ENCODE peak calls at places on chromosome 21, in eight cellular contexts. One of them, this sample, is unnamed.

GRCh38 chr21:17763286-17764037 is 55.7 kb downstream of the C21orf91 start:
- DNase-seq in K562: no peak
- DNase-seq in cardiac fibroblast: no peak
- DNase-seq in left lung: no peak
- DNase-seq in astrocyte: no peak
- DNase-seq in CD4-positive, alpha-beta T cell: no peak
- DNase-seq in AG04450: no peak
- DNase-seq in AG04449: no peak
- DNase-seq in this sample: no peak

GRCh38 chr21:33021667-33022066 is 4.1 kb upstream of the OLIG2 start:
- DNase-seq in K562: no peak
- DNase-seq in cardiac fibroblast: no peak
- DNase-seq in left lung: no peak
- DNase-seq in astrocyte: no peak
- DNase-seq in CD4-positive, alpha-beta T cell: no peak
- DNase-seq in AG04450: no peak
- DNase-seq in AG04449: no peak
- DNase-seq in this sample: no peak

GRCh38 chr21:43754948-43755781 is 20.9 kb downstream of the CSTB start:
- DNase-seq in K562: peak; percentile 60
- DNase-seq in cardiac fibroblast: no peak
- DNase-seq in left lung: no peak
- DNase-seq in astrocyte: no peak
- DNase-seq in CD4-positive, alpha-beta T cell: no peak
- DNase-seq in AG04450: no peak
- DNase-seq in AG04449: no peak
- DNase-seq in this sample: no peak

GRCh38 chr21:46613391-46613790 is 8.5 kb upstream of the S100B start:
- DNase-seq in K562: no peak
- DNase-seq in cardiac fibroblast: peak; percentile 21
- DNase-seq in left lung: no peak
- DNase-seq in astrocyte: no peak
- DNase-seq in CD4-positive, alpha-beta T cell: no peak
- DNase-seq in AG04450: no peak
- DNase-seq in AG04449: no peak
- DNase-seq in this sample: no peak

GRCh38 chr21:42489006-42489563 is 6.9 kb downstream of the RSPH1 start:
- DNase-seq in K562: no peak
- DNase-seq in cardiac fibroblast: no peak
- DNase-seq in left lung: no peak
- DNase-seq in astrocyte: no peak
- DNase-seq in CD4-positive, alpha-beta T cell: no peak
- DNase-seq in AG04450: no peak
- DNase-seq in AG04449: no peak
- DNase-seq in this sample: no peak

GRCh38 chr21:32690085-32690484 is 37.7 kb downstream of the SYNJ1 start:
- DNase-seq in K562: no peak
- DNase-seq in cardiac fibroblast: no peak
- DNase-seq in left lung: no peak
- DNase-seq in astrocyte: no peak
- DNase-seq in CD4-positive, alpha-beta T cell: no peak
- DNase-seq in AG04450: no peak
- DNase-seq in AG04449: no peak
- DNase-seq in this sample: no peak

GRCh38 chr21:32021319-32022027 is 148.7 kb downstream of the HUNK start:
- DNase-seq in K562: no peak
- DNase-seq in cardiac fibroblast: no peak
- DNase-seq in left lung: no peak
- DNase-seq in astrocyte: no peak
- DNase-seq in CD4-positive, alpha-beta T cell: no peak
- DNase-seq in AG04450: no peak
- DNase-seq in AG04449: no peak
- DNase-seq in this sample: no peak

GRCh38 chr21:16912075-16912474 is 600.8 kb upstream of the CXADR start:
- DNase-seq in K562: no peak
- DNase-seq in cardiac fibroblast: peak; percentile 51
- DNase-seq in left lung: no peak
- DNase-seq in astrocyte: peak; percentile 84
- DNase-seq in CD4-positive, alpha-beta T cell: no peak
- DNase-seq in AG04450: no peak
- DNase-seq in AG04449: no peak
- DNase-seq in this sample: no peak

GRCh38 chr21:16377857-16378256 is 648.1 kb downstream of the USP25 start:
- DNase-seq in K562: no peak
- DNase-seq in cardiac fibroblast: no peak
- DNase-seq in left lung: no peak
- DNase-seq in astrocyte: peak; percentile 22
- DNase-seq in CD4-positive, alpha-beta T cell: no peak
- DNase-seq in AG04450: no peak
- DNase-seq in AG04449: no peak
- DNase-seq in this sample: no peak

GRCh38 chr21:15433091-15433490 is 296.7 kb upstream of the USP25 start:
- DNase-seq in K562: no peak
- DNase-seq in cardiac fibroblast: no peak
- DNase-seq in left lung: no peak
- DNase-seq in astrocyte: peak; percentile 63
- DNase-seq in CD4-positive, alpha-beta T cell: no peak
- DNase-seq in AG04450: no peak
- DNase-seq in AG04449: no peak
- DNase-seq in this sample: no peak

GRCh38 chr21:29248124-29248523 is 50.6 kb upstream of the BACH1 start:
- DNase-seq in K562: no peak
- DNase-seq in cardiac fibroblast: peak; percentile 47
- DNase-seq in left lung: no peak
- DNase-seq in astrocyte: no peak
- DNase-seq in CD4-positive, alpha-beta T cell: no peak
- DNase-seq in AG04450: no peak
- DNase-seq in AG04449: no peak
- DNase-seq in this sample: no peak

GRCh38 chr21:44760376-44760775 is 41.2 kb downstream of the UBE2G2 start:
- DNase-seq in K562: no peak
- DNase-seq in cardiac fibroblast: no peak
- DNase-seq in left lung: no peak
- DNase-seq in astrocyte: no peak
- DNase-seq in CD4-positive, alpha-beta T cell: no peak
- DNase-seq in AG04450: no peak
- DNase-seq in AG04449: no peak
- DNase-seq in this sample: no peak

GRCh38 chr21:44759628-44760285 is 41.9 kb downstream of the UBE2G2 start:
- DNase-seq in K562: no peak
- DNase-seq in cardiac fibroblast: no peak
- DNase-seq in left lung: no peak
- DNase-seq in astrocyte: no peak
- DNase-seq in CD4-positive, alpha-beta T cell: no peak
- DNase-seq in AG04450: no peak
- DNase-seq in AG04449: no peak
- DNase-seq in this sample: peak; percentile 19

GRCh38 chr21:44762221-44763049 is 39.2 kb downstream of the UBE2G2 start:
- DNase-seq in K562: no peak
- DNase-seq in cardiac fibroblast: no peak
- DNase-seq in left lung: no peak
- DNase-seq in astrocyte: no peak
- DNase-seq in CD4-positive, alpha-beta T cell: no peak
- DNase-seq in AG04450: no peak
- DNase-seq in AG04449: no peak
- DNase-seq in this sample: no peak

GRCh38 chr21:44761747-44762208 is 39.8 kb downstream of the UBE2G2 start:
- DNase-seq in K562: no peak
- DNase-seq in cardiac fibroblast: no peak
- DNase-seq in left lung: no peak
- DNase-seq in astrocyte: no peak
- DNase-seq in CD4-positive, alpha-beta T cell: no peak
- DNase-seq in AG04450: no peak
- DNase-seq in AG04449: no peak
- DNase-seq in this sample: no peak

DNA sequence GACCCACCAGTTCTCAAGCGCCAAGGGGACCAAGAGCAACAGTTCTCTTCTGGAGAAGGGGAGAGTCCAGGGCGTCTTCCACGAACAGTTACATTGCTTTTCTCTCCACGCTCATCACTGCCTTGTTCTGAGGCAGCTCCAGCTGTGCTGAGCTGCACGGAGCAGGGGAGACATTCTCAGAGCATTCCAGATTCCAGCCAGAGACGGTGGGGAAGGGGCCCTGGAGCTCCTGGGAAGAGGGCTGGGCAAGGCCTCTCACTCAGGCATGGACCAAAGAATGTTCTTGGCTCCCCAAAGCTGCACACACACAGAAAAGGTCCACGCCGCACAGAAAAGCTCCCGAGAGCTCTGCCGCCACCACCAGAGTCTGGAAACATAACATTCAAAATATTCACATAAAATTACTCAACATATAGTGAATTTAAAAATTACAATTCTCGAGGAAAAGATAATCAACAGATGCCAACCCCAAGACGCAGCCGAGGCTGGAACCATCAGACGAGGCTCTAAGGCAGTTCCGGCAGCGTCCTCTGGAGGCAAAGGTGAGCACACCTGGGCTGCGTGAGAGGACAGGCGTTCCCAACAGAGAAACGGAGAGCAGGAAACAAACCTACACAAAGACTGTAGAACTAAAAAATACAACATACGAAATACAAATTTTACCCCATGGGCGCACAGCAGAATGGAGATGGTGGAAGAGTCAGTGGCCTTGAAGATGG is 40.5 kb downstream of the UBE2G2 start:
- DNase-seq in K562: no peak
- DNase-seq in cardiac fibroblast: no peak
- DNase-seq in left lung: no peak
- DNase-seq in astrocyte: no peak
- DNase-seq in CD4-positive, alpha-beta T cell: peak; percentile 11
- DNase-seq in AG04450: no peak
- DNase-seq in AG04449: no peak
- DNase-seq in this sample: no peak
- TF ChIP-seq CTCF in K562: peak; percentile 66
- TF ChIP-seq CTCF in cardiac fibroblast: peak; percentile 29
- TF ChIP-seq CTCF in left lung: no peak
- TF ChIP-seq CTCF in astrocyte: no peak
- TF ChIP-seq CTCF in CD4-positive, alpha-beta T cell: peak; percentile 30
- TF ChIP-seq CTCF in AG04450: peak; percentile 29
- TF ChIP-seq CTCF in AG04449: no peak
- TF ChIP-seq CTCF in this sample: no peak

GRCh38 chr21:39373634-39374033 is 24.7 kb upstream of the HMGN1 start:
- DNase-seq in K562: no peak
- DNase-seq in cardiac fibroblast: peak; percentile 56
- DNase-seq in left lung: no peak
- DNase-seq in astrocyte: peak; percentile 35
- DNase-seq in CD4-positive, alpha-beta T cell: no peak
- DNase-seq in AG04450: no peak
- DNase-seq in AG04449: no peak
- DNase-seq in this sample: no peak
- TF ChIP-seq CTCF in K562: peak; percentile 40
- TF ChIP-seq CTCF in cardiac fibroblast: peak; percentile 37
- TF ChIP-seq CTCF in left lung: no peak
- TF ChIP-seq CTCF in astrocyte: peak; percentile 18
- TF ChIP-seq CTCF in CD4-positive, alpha-beta T cell: no peak
- TF ChIP-seq CTCF in AG04450: peak; percentile 33
- TF ChIP-seq CTCF in AG04449: peak; percentile 45
- TF ChIP-seq CTCF in this sample: peak; percentile 24

GRCh38 chr21:45026833-45027232 is 47.5 kb upstream of the ADARB1 start:
- DNase-seq in K562: peak; percentile 70
- DNase-seq in cardiac fibroblast: no peak
- DNase-seq in left lung: peak; percentile 50
- DNase-seq in astrocyte: no peak
- DNase-seq in CD4-positive, alpha-beta T cell: no peak
- DNase-seq in AG04450: no peak
- DNase-seq in AG04449: no peak
- DNase-seq in this sample: no peak

GRCh38 chr21:45029298-45029967 is 44.9 kb upstream of the ADARB1 start:
- DNase-seq in K562: peak; percentile 51
- DNase-seq in cardiac fibroblast: peak; percentile 46
- DNase-seq in left lung: peak; percentile 64
- DNase-seq in astrocyte: no peak
- DNase-seq in CD4-positive, alpha-beta T cell: no peak
- DNase-seq in AG04450: no peak
- DNase-seq in AG04449: no peak
- DNase-seq in this sample: no peak

GRCh38 chr21:45026066-45026745 is 48.2 kb upstream of the ADARB1 start:
- DNase-seq in K562: no peak
- DNase-seq in cardiac fibroblast: no peak
- DNase-seq in left lung: peak; percentile 51
- DNase-seq in astrocyte: no peak
- DNase-seq in CD4-positive, alpha-beta T cell: no peak
- DNase-seq in AG04450: no peak
- DNase-seq in AG04449: no peak
- DNase-seq in this sample: no peak

GRCh38 chr21:45029968-45030636 is 44.3 kb upstream of the ADARB1 start:
- DNase-seq in K562: no peak
- DNase-seq in cardiac fibroblast: no peak
- DNase-seq in left lung: peak; percentile 53
- DNase-seq in astrocyte: no peak
- DNase-seq in CD4-positive, alpha-beta T cell: no peak
- DNase-seq in AG04450: no peak
- DNase-seq in AG04449: no peak
- DNase-seq in this sample: no peak

DNA sequence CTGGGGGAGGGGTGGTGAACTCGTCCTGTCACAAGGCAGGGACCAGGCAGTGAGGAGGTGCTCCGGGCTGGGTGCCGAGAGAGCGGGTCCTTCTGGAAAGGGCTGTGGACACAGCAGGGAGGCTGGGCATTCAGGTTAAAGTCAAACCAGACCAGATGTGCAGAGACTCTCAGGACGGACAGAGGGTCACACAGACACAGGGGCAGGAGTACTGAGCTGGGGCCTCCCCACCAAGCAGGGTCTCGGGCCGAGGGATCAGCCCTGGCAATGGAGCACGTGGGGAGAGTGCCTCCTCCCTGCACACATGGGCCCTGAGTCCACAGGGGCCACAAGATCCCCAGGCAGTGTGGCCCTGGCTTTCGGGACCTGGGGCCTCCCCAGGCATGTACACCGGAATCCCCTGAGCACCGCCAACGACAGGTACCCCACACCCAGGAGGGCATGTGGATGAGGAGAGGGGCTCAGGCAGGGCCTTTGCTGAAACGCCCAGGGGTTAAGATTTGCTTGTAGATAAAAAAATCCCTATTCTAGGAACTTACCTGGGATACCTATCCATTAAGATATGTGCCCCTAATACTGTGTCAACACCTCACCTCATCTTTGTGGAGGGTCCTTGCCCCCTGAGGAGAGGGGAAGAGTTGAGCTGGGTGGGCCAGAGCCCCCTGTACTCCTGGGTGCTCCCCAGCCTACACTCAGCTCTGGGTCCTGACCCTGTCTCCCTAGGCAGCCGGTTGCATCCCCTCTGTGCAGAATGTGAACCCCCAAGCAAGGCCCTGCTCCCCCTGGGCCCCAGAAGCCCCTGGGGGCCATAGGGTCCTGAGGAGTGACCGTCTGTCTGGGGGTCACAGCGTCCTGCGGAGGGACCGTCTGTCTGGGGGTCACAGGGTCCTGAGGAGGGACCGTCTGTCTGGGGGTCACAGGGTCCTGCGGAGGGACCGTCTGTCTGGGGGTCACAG is 46.9 kb upstream of the ADARB1 start:
- DNase-seq in K562: no peak
- DNase-seq in cardiac fibroblast: no peak
- DNase-seq in left lung: peak; percentile 43
- DNase-seq in astrocyte: no peak
- DNase-seq in CD4-positive, alpha-beta T cell: no peak
- DNase-seq in AG04450: no peak
- DNase-seq in AG04449: no peak
- DNase-seq in this sample: no peak
- TF ChIP-seq CTCF in K562: no peak
- TF ChIP-seq CTCF in cardiac fibroblast: no peak
- TF ChIP-seq CTCF in left lung: no peak
- TF ChIP-seq CTCF in astrocyte: no peak
- TF ChIP-seq CTCF in CD4-positive, alpha-beta T cell: no peak
- TF ChIP-seq CTCF in AG04450: no peak
- TF ChIP-seq CTCF in AG04449: no peak
- TF ChIP-seq CTCF in this sample: no peak

GRCh38 chr21:35616090-35616489 is 444.2 kb downstream of the SETD4 start:
- DNase-seq in K562: no peak
- DNase-seq in cardiac fibroblast: peak; percentile 82
- DNase-seq in left lung: no peak
- DNase-seq in astrocyte: peak; percentile 39
- DNase-seq in CD4-positive, alpha-beta T cell: no peak
- DNase-seq in AG04450: no peak
- DNase-seq in AG04449: peak; percentile 47
- DNase-seq in this sample: no peak
- TF ChIP-seq CTCF in K562: peak; percentile 22
- TF ChIP-seq CTCF in cardiac fibroblast: peak; percentile 54
- TF ChIP-seq CTCF in left lung: no peak
- TF ChIP-seq CTCF in astrocyte: peak; percentile 45
- TF ChIP-seq CTCF in CD4-positive, alpha-beta T cell: peak; percentile 24
- TF ChIP-seq CTCF in AG04450: peak; percentile 55
- TF ChIP-seq CTCF in AG04449: peak; percentile 22
- TF ChIP-seq CTCF in this sample: peak; percentile 32